ENCODE peak calls at places on chromosomes 7 and 10, in four cellular contexts. L is neuronal stem cell, A is psoas muscle, Y is right lobe of liver. N is an unnamed sample. For H3K36me3, the result is how much of the 10 kb centered on the place peaks cover.

GRCh38 chr10:124347956-124348355 is 70.8 kb downstream of the OAT start:
- DNase-seq in L (no peak), A (no peak), Y (no peak), N (no peak)

GRCh38 chr10:93080350-93081046 is 6.8 kb downstream of the CYP26A1 start:
- DNase-seq in L (no peak), A (no peak), Y (peak), N (peak)

GRCh38 chr7:13874783-13875182 is 114.7 kb downstream of the ETV1 start:
- DNase-seq in L (no peak), A (no peak), Y (no peak), N (no peak)

GRCh38 chr7:77537595-77538185 is 595 bp downstream of the PTPN12 start:
- DNase-seq in L (peak), A (no peak), Y (peak), N (peak)

GRCh38 chr10:102455893-102456471 is 4.6 kb upstream of the C10orf95 start:
- DNase-seq in L (no peak), A (no peak), Y (no peak), N (no peak)

GRCh38 chr7:107785926-107786325 is 17.1 kb downstream of the SLC26A3 start:
- DNase-seq in L (no peak), A (no peak), Y (no peak), N (no peak)

GRCh38 chr10:128489324-128490247 is 363.4 kb upstream of the MKI67 start:
- DNase-seq in L (no peak), A (no peak), Y (no peak), N (no peak)

GRCh38 chr7:93189235-93189634 is 37.0 kb downstream of the HEPACAM2 start:
- DNase-seq in L (no peak), A (no peak), Y (no peak), N (no peak)

GRCh38 chr7:101386558-101387199 is 24.0 kb downstream of the COL26A1 start:
- DNase-seq in L (peak), A (peak), Y (peak), N (no peak)

GRCh38 chr7:152502813-152503790 is 67.3 kb upstream of the KMT2C start:
- DNase-seq in L (no peak), A (no peak), Y (no peak), N (no peak)

GRCh38 chr10:48254745-48255144 is 19.8 kb downstream of the FRMPD2 start:
- DNase-seq in L (no peak), A (no peak), Y (no peak), N (no peak)

GRCh38 chr7:2166625-2167280 is 66.0 kb downstream of the MAD1L1 start:
- DNase-seq in L (no peak), A (no peak), Y (no peak), N (no peak)

GRCh38 chr7:142568430-142569097 is 180.7 kb upstream of the PRSS1 start:
- DNase-seq in L (no peak), A (no peak), Y (no peak), N (no peak)

GRCh38 chr7:108103566-108104298 is 26.4 kb downstream of the LAMB4 start:
- DNase-seq in L (no peak), A (no peak), Y (no peak), N (no peak)

GRCh38 chr10:66836057-66836456 is 89.8 kb upstream of the LRRTM3 start:
- DNase-seq in L (no peak), A (no peak), Y (no peak), N (no peak)

GRCh38 chr10:75497997-75498797 is 66.8 kb downstream of the LRMDA start:
- DNase-seq in L (no peak), A (peak), Y (no peak), N (no peak)

GRCh38 chr7:98687331-98687863 is 70.3 kb downstream of the NPTX2 start:
- DNase-seq in L (no peak), A (no peak), Y (no peak), N (no peak)

GRCh38 chr10:70477661-70478162 is 855 bp upstream of the PALD1 start:
- DNase-seq in L (no peak), A (peak), Y (peak), N (no peak)

GRCh38 chr7:128740996-128741395 is 1.8 kb downstream of the CALU start:
- DNase-seq in L (no peak), A (no peak), Y (no peak), N (no peak)

GRCh38 chr7:122618603-122619189 is 80.2 kb downstream of the RNF133 start:
- DNase-seq in L (no peak), A (no peak), Y (no peak), N (no peak)

GRCh38 chr10:112880633-112881530 is 69.2 kb upstream of the TCF7L2 start:
- DNase-seq in L (no peak), A (no peak), Y (no peak), N (no peak)

GRCh38 chr10:77539147-77539935 is 98.3 kb downstream of the KCNMA1 start:
- DNase-seq in L (no peak), A (no peak), Y (no peak), N (no peak)

GRCh38 chr7:105587899-105588690 is 6.8 kb upstream of the EFCAB10 start:
- DNase-seq in L (no peak), A (no peak), Y (no peak), N (no peak)

DNA sequence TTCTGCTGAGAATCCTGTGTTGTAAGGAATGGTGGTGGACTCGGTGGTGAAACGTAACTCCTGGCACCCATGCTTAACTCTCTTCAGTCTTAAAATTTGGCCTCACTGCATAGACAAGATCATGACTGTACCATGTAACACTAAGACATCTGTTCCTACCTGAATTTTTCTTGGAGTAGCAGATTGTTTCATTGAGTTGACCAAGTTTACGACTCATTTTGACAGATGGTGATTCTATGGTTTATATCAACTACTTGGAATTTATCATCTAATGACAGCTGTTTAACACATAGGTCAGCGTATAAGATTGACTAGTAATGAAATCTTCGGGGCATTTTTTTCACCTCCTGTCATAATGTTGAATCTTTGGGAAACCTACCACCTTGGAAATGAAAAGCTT is 184.2 kb downstream of the CELF2 start:
- DNase-seq in L (no peak), A (no peak), Y (no peak), N (no peak)
- H3K36me3 ChIP-seq in L (under half), A (under half), Y (under half), N (under half)

DNA sequence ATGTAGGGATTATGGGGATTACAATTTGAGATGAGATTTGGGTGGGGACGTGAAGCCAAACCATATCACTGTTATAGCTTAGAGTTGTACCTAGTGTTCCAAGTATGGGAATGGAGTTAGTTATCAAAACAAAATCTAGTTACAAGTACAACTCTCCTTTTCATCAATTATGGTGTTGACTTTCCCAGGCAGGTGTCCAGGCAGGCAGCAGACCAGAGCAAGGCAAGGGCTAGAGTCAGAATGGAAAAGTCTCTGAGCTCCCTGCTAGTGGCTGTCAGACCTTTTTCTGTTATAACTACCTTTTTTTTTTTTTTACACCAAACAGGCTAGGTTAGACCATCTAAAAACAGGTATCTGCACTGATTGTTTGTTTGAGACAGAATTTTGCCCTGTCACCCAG is 29.2 kb downstream of the PTER start:
- DNase-seq in L (no peak), A (no peak), Y (no peak), N (no peak)
- H3K36me3 ChIP-seq in L (under half), A (under half), Y (under half), N (under half)

GRCh38 chr7:135617781-135618180 is 44.5 kb upstream of the STMP1 start:
- DNase-seq in L (no peak), A (no peak), Y (no peak), N (no peak)
- H3K36me3 ChIP-seq in L (half or more), A (half or more), Y (under half), N (under half)

GRCh38 chr7:138352570-138353461 is 107.2 kb upstream of the TRIM24 start:
- DNase-seq in L (no peak), A (no peak), Y (peak), N (no peak)
- H3K36me3 ChIP-seq in L (under half), A (under half), Y (under half), N (under half)

DNA sequence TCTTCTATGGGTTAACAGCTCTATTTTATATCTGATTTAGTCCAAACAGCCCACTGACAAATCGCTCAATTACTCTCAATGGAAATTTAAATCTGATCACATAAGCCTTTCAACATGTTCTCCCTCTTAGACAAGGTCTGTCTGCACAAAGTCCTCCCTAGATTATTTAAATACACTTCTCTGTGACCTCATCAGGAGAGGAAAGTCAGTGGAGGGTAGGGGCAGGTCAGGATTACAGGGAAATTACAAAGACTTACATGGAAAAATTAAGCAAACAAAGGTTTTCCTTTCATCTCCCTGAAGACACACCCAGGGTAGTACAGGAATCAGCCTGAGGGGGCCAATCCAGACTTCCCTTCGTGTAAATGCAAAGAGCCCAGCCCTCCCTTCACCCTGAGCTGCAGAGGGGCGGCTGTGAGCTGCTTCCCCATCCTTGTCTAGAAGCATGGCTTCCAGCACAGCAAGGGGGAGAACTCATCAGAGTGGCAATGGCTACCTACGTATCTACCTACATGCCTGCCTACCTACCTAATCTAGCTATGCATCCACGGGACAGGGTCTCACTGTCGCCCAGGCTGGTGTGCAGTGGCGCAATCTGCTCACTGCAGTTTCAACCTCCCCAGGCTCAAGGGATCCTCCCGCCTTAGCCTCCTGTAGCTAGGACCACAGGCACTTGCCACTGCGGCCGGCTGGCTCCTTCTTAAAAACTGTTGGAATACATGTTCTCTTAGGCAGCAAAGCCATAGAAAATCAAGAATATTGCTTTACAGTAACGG is 33.3 kb downstream of the PITRM1 start:
- DNase-seq in L (no peak), A (no peak), Y (no peak), N (no peak)
- H3K36me3 ChIP-seq in L (half or more), A (half or more), Y (under half), N (under half)

DNA sequence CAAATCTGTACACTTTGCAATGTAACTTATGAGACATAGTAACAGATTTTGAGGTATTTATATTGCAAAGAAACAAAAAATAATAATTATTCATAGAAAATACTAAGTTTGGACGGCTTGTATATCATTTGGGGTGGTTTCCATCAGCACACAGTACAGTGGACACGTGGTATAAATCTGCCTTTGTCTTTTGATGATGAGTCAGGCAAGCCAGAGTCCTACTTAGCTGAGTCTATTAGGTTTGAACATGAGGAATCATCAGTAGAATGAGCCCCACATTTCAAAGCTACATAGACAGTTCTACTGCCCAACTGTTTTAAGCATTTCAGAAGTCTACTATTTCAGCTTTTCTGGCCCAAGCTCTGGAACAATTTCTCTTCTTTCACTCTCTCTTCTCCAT is 803.2 kb downstream of the PHTF2 start:
- DNase-seq in L (no peak), A (no peak), Y (no peak), N (no peak)
- H3K36me3 ChIP-seq in L (under half), A (under half), Y (under half), N (under half)

DNA sequence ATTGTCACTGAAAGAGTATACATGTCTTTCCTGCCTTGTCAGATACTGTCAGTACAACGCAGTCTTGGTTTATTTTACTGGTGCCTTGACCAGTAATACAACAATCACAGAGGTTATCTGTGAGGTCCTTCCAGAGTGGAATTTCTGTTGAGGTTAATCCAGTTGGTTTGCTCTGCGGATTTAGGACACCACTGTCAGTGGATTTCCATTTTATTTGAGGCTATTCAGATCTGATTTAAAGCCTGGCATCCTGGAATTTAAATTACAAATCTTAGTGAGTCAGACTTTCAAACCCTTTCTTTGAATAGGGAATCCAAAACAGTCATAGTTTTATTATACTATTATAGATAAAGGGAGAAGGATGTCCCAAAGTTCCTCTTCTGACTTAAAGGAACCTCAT is 40.5 kb downstream of the ANLN start:
- DNase-seq in L (no peak), A (no peak), Y (no peak), N (no peak)
- H3K36me3 ChIP-seq in L (half or more), A (under half), Y (under half), N (under half)

GRCh38 chr7:47744883-47745282 is 163.0 kb upstream of the TNS3 start:
- DNase-seq in L (no peak), A (no peak), Y (no peak), N (no peak)
- H3K36me3 ChIP-seq in L (under half), A (under half), Y (under half), N (under half)

N was measured in colonic mucosa.